ENCODE peak calls at places on chromosome 3, in ten cellular contexts. C, E, O, H, W, J, T, X, V and R are unnamed samples.
A peak's percentile ranks its signal among the peaks of the same experiment; 100 is the strongest.

GRCh38 chr3:188455748-188456147 is 301.8 kb downstream of the LPP start:
- DNase-seq in C (no peak), E (no peak), O (no peak), H (no peak), W (no peak), J (no peak), T (no peak), X (no peak), V (no peak), R (no peak)

GRCh38 chr3:148229107-148229506 is 468.6 kb upstream of the AGTR1 start:
- DNase-seq in C (no peak), E (no peak), O (no peak), H (no peak), W (no peak), J (no peak), T (no peak), X (no peak), V (no peak), R (no peak)

GRCh38 chr3:161310649-161311423 is 60.5 kb downstream of the SPTSSB start:
- DNase-seq in C (no peak), E (no peak), O (no peak), H (no peak), W (no peak), J (no peak), T (no peak), X (no peak), V (peak; percentile 27), R (no peak)

GRCh38 chr3:188583476-188584161 is 429.7 kb downstream of the LPP start:
- DNase-seq in C (peak; percentile 39), E (no peak), O (no peak), H (no peak), W (no peak), J (no peak), T (peak; percentile 41), X (no peak), V (no peak), R (no peak)

GRCh38 chr3:58037141-58037910 is 29.1 kb downstream of the FLNB start:
- DNase-seq in C (no peak), E (no peak), O (no peak), H (no peak), W (no peak), J (no peak), T (no peak), X (no peak), V (no peak), R (no peak)

GRCh38 chr3:34213481-34213880 is 415.1 kb downstream of the PDCD6IP start:
- DNase-seq in C (peak; percentile 4), E (no peak), O (no peak), H (no peak), W (no peak), J (no peak), T (no peak), X (no peak), V (no peak), R (no peak)

GRCh38 chr3:175940243-175940642 is 1081.1 kb downstream of the NAALADL2 start:
- DNase-seq in C (peak; percentile 70), E (no peak), O (peak; percentile 21), H (peak; percentile 23), W (no peak), J (peak; percentile 29), T (peak; percentile 62), X (no peak), V (no peak), R (no peak)

GRCh38 chr3:140942221-140943104 is 827 bp downstream of the SLC25A36 start:
- DNase-seq in C (peak; percentile 62), E (no peak), O (no peak), H (no peak), W (peak; percentile 42), J (no peak), T (peak; percentile 66), X (peak; percentile 15), V (peak; percentile 78), R (peak; percentile 18)

GRCh38 chr3:156665296-156665695 is 9.1 kb upstream of the TIPARP start:
- DNase-seq in C (peak; percentile 42), E (no peak), O (no peak), H (no peak), W (no peak), J (no peak), T (peak; percentile 83), X (no peak), V (no peak), R (no peak)

GRCh38 chr3:128033102-128033501 is 19.1 kb upstream of the SEC61A1 start:
- DNase-seq in C (peak; percentile 26), E (no peak), O (no peak), H (peak; percentile 55), W (no peak), J (no peak), T (peak; percentile 10), X (no peak), V (no peak), R (no peak)

GRCh38 chr3:47577583-47578118 is 1.0 kb downstream of the CSPG5 start:
- DNase-seq in C (no peak), E (no peak), O (no peak), H (no peak), W (peak; percentile 19), J (no peak), T (no peak), X (no peak), V (no peak), R (no peak)

GRCh38 chr3:43998374-43998840 is 243.3 kb upstream of the TOPAZ1 start:
- DNase-seq in C (no peak), E (no peak), O (no peak), H (no peak), W (no peak), J (no peak), T (no peak), X (no peak), V (no peak), R (no peak)

GRCh38 chr3:163576314-163576713 is 1502.0 kb downstream of the SI start:
- DNase-seq in C (no peak), E (no peak), O (no peak), H (no peak), W (no peak), J (no peak), T (no peak), X (no peak), V (no peak), R (no peak)
- H3K4me3 ChIP-seq in C (no peak overlapping the region), E (no peak overlapping the region), O (no peak overlapping the region), H (no peak overlapping the region), W (no peak overlapping the region), J (no peak overlapping the region), T (no peak overlapping the region), X (no peak overlapping the region), V (no peak overlapping the region), R (no peak overlapping the region)

GRCh38 chr3:27025718-27026117 is 343.5 kb downstream of the NEK10 start:
- DNase-seq in C (no peak), E (no peak), O (no peak), H (no peak), W (no peak), J (no peak), T (no peak), X (no peak), V (no peak), R (no peak)

GRCh38 chr3:27022096-27022761 is 347.0 kb downstream of the NEK10 start:
- DNase-seq in C (no peak), E (no peak), O (no peak), H (no peak), W (no peak), J (no peak), T (no peak), X (no peak), V (no peak), R (peak; percentile 30)
- TF ChIP-seq CTCF in C (no peak), E (no peak), O (no peak), H (no peak), W (no peak), J (no peak), T (no peak), X (no peak), V (no peak), R (no peak)

GRCh38 chr3:114213669-114214541 is 23.5 kb downstream of the ZNF80 start:
- DNase-seq in C (peak; percentile 82), E (peak; percentile 19), O (peak; percentile 91), H (peak; percentile 78), W (no peak), J (peak; percentile 33), T (peak; percentile 91), X (no peak), V (peak; percentile 80), R (peak; percentile 13)

GRCh38 chr3:114216186-114216970 is 21.0 kb downstream of the ZNF80 start:
- DNase-seq in C (peak; percentile 79), E (peak; percentile 31), O (peak; percentile 19), H (no peak), W (no peak), J (peak; percentile 14), T (peak; percentile 81), X (no peak), V (no peak), R (no peak)

GRCh38 chr3:114214542-114215341 is 22.6 kb downstream of the ZNF80 start:
- DNase-seq in C (no peak), E (no peak), O (no peak), H (no peak), W (no peak), J (no peak), T (no peak), X (no peak), V (peak; percentile 30), R (no peak)

GRCh38 chr3:114212646-114213045 is 24.7 kb downstream of the ZNF80 start:
- DNase-seq in C (no peak), E (no peak), O (no peak), H (no peak), W (no peak), J (no peak), T (peak; percentile 17), X (no peak), V (no peak), R (no peak)

GRCh38 chr3:114213262-114213668 is 24.1 kb downstream of the ZNF80 start:
- DNase-seq in C (peak; percentile 62), E (no peak), O (no peak), H (no peak), W (no peak), J (peak; percentile 34), T (peak; percentile 84), X (no peak), V (no peak), R (no peak)
- H3K4me3 ChIP-seq in C (peak overlapping the region; percentile 48), E (no peak overlapping the region), O (no peak overlapping the region), H (peak overlapping the region; percentile 41), W (no peak overlapping the region), J (peak overlapping the region; percentile 48), T (no peak overlapping the region), X (no peak overlapping the region), V (peak overlapping the region; percentile 24), R (peak overlapping the region; percentile 40)

GRCh38 chr3:2860626-2861025 is 249.5 kb downstream of the IL5RA start:
- DNase-seq in C (no peak), E (no peak), O (no peak), H (no peak), W (no peak), J (no peak), T (no peak), X (no peak), V (no peak), R (no peak)

GRCh38 chr3:2851835-2852234 is 258.3 kb downstream of the IL5RA start:
- DNase-seq in C (no peak), E (no peak), O (no peak), H (no peak), W (peak; percentile 15), J (no peak), T (no peak), X (no peak), V (no peak), R (no peak)

GRCh38 chr3:2856793-2857135 is 253.4 kb downstream of the IL5RA start:
- DNase-seq in C (no peak), E (no peak), O (no peak), H (no peak), W (no peak), J (no peak), T (no peak), X (no peak), V (no peak), R (no peak)

GRCh38 chr3:2853627-2854026 is 256.5 kb downstream of the IL5RA start:
- DNase-seq in C (no peak), E (no peak), O (no peak), H (no peak), W (no peak), J (no peak), T (no peak), X (no peak), V (no peak), R (no peak)

GRCh38 chr3:2856062-2856792 is 253.9 kb downstream of the IL5RA start:
- DNase-seq in C (no peak), E (no peak), O (no peak), H (no peak), W (no peak), J (no peak), T (no peak), X (no peak), V (no peak), R (no peak)
- TF ChIP-seq CTCF in C (no peak), E (no peak), O (no peak), H (no peak), W (no peak), J (no peak), T (no peak), X (no peak), V (no peak), R (no peak)